ENCODE peak calls at places on chromosome 20, in seven cellular contexts. X is activated CD8-positive, alpha-beta T cell treated with anti-CD3 and anti-CD28 coated beads for 36 hours; J is activated CD4-positive, alpha-beta T cell treated with anti-CD3 and anti-CD28 coated beads, Interleukin-2, amount 10 ng/mL, durations not matched to agents 7 days and 5 days; M is nucleus accumbens; N is T-helper 2 cell; A is T-helper 9 cell; S is ELF-1. H is an unnamed sample.

GRCh38 chr20:48797275-48797825 is 30.4 kb downstream of the PREX1 start:
- DNase-seq in X (no peak), J (no peak), M (peak; percentile 78), N (no peak), A (no peak), S (no peak), H (no peak)

GRCh38 chr20:53030061-53030460 is 57.9 kb downstream of the TSHZ2 start:
- DNase-seq in X (no peak), J (no peak), M (no peak), N (no peak), A (no peak), S (no peak), H (no peak)

GRCh38 chr20:1802385-1803215 is 92.6 kb upstream of the SIRPA start:
- DNase-seq in X (peak; percentile 66), J (peak; percentile 36), M (peak; percentile 88), N (no peak), A (no peak), S (peak; percentile 87), H (no peak)

GRCh38 chr20:22977047-22977785 is 57.9 kb upstream of the SSTR4 start:
- DNase-seq in X (no peak), J (no peak), M (no peak), N (no peak), A (no peak), S (no peak), H (no peak)

GRCh38 chr20:54980321-54980960 is 505.0 kb downstream of the DOK5 start:
- DNase-seq in X (no peak), J (no peak), M (no peak), N (no peak), A (no peak), S (peak; percentile 8), H (no peak)

GRCh38 chr20:48467622-48468021 is 360.2 kb downstream of the PREX1 start:
- DNase-seq in X (peak; percentile 46), J (peak; percentile 19), M (no peak), N (peak; percentile 26), A (no peak), S (no peak), H (no peak)

GRCh38 chr20:36093025-36093803 is 61.3 kb upstream of the EPB41L1 start:
- DNase-seq in X (peak; percentile 63), J (peak; percentile 36), M (peak; percentile 7), N (no peak), A (peak; percentile 2), S (no peak), H (peak; percentile 30)

GRCh38 chr20:18527836-18528235 is 20.1 kb downstream of the SEC23B start:
- DNase-seq in X (no peak), J (no peak), M (no peak), N (no peak), A (no peak), S (no peak), H (no peak)

GRCh38 chr20:10739575-10739974 is 65.8 kb upstream of the JAG1 start:
- DNase-seq in X (no peak), J (no peak), M (no peak), N (no peak), A (no peak), S (no peak), H (no peak)

GRCh38 chr20:37559312-37560027 is 31.8 kb upstream of the BLCAP start:
- DNase-seq in X (peak; percentile 17), J (no peak), M (no peak), N (no peak), A (no peak), S (no peak), H (no peak)

GRCh38 chr20:49592120-49592519 is 24.2 kb upstream of the PTGIS start:
- DNase-seq in X (no peak), J (no peak), M (no peak), N (no peak), A (no peak), S (no peak), H (no peak)

GRCh38 chr20:49727473-49727872 is 13.8 kb upstream of the B4GALT5 start:
- DNase-seq in X (no peak), J (no peak), M (no peak), N (no peak), A (no peak), S (no peak), H (no peak)

GRCh38 chr20:34074101-34074760 is 37.8 kb downstream of the EIF2S2 start:
- DNase-seq in X (peak; percentile 70), J (no peak), M (no peak), N (no peak), A (no peak), S (peak; percentile 65), H (no peak)

GRCh38 chr20:35837577-35838195 is 65.9 kb downstream of the PHF20 start:
- DNase-seq in X (no peak), J (no peak), M (no peak), N (no peak), A (no peak), S (no peak), H (no peak)

GRCh38 chr20:50304883-50305635 is 114.4 kb downstream of the CEBPB start:
- DNase-seq in X (no peak), J (no peak), M (no peak), N (no peak), A (no peak), S (peak; percentile 53), H (peak; percentile 96)

GRCh38 chr20:21609221-21609620 is 95.4 kb upstream of the NKX2-2 start:
- DNase-seq in X (no peak), J (no peak), M (peak; percentile 68), N (no peak), A (no peak), S (no peak), H (no peak)

GRCh38 chr20:58233881-58234528 is 5.6 kb upstream of the ANKRD60 start:
- DNase-seq in X (peak; percentile 74), J (peak; percentile 47), M (no peak), N (peak; percentile 14), A (peak; percentile 58), S (peak; percentile 70), H (peak; percentile 31)

GRCh38 chr20:3786126-3786484 is 435 bp downstream of the CENPB start:
- DNase-seq in X (peak; percentile 59), J (peak; percentile 49), M (no peak), N (no peak), A (peak; percentile 28), S (peak; percentile 40), H (peak; percentile 68)

GRCh38 chr20:33622705-33623390 is 39.3 kb upstream of the C20orf144 start:
- DNase-seq in X (no peak), J (no peak), M (no peak), N (no peak), A (no peak), S (peak; percentile 5), H (no peak)

GRCh38 chr20:20463933-20464374 is 96.0 kb downstream of the INSM1 start:
- DNase-seq in X (no peak), J (no peak), M (no peak), N (no peak), A (no peak), S (peak; percentile 90), H (no peak)

GRCh38 chr20:50820515-50821256 is 25.8 kb downstream of the BCAS4 start:
- DNase-seq in X (no peak), J (no peak), M (no peak), N (no peak), A (no peak), S (peak; percentile 27), H (no peak)

GRCh38 chr20:50575869-50576720 is 65.9 kb downstream of the PTPN1 start:
- DNase-seq in X (peak; percentile 80), J (peak; percentile 73), M (no peak), N (peak; percentile 22), A (peak; percentile 47), S (peak; percentile 75), H (peak; percentile 75)

GRCh38 chr20:36606171-36607116 is 865 bp downstream of the RAB5IF start:
- DNase-seq in X (peak; percentile 34), J (no peak), M (no peak), N (no peak), A (no peak), S (peak; percentile 45), H (no peak)

GRCh38 chr20:43558412-43559146 is at the start of gene SGK2:
- DNase-seq in X (no peak), J (no peak), M (no peak), N (no peak), A (no peak), S (peak; percentile 27), H (no peak)

GRCh38 chr20:41716436-41716835 is 98.3 kb upstream of the CHD6 start:
- DNase-seq in X (no peak), J (no peak), M (no peak), N (no peak), A (no peak), S (no peak), H (no peak)

GRCh38 chr20:23117738-23118137 is 31.6 kb upstream of the CD93 start:
- DNase-seq in X (no peak), J (no peak), M (no peak), N (no peak), A (no peak), S (no peak), H (no peak)

GRCh38 chr20:20024942-20025341 is 7.8 kb downstream of the NAA20 start:
- DNase-seq in X (no peak), J (no peak), M (no peak), N (no peak), A (no peak), S (no peak), H (no peak)

GRCh38 chr20:38617011-38617829 is 15.6 kb downstream of the ARHGAP40 start:
- DNase-seq in X (no peak), J (no peak), M (no peak), N (no peak), A (no peak), S (peak; percentile 86), H (no peak)

GRCh38 chr20:32549842-32550241 is 35.3 kb downstream of the NOL4L start:
- DNase-seq in X (no peak), J (no peak), M (no peak), N (no peak), A (no peak), S (no peak), H (no peak)

GRCh38 chr20:24783631-24784492 is 165.2 kb upstream of the CST7 start:
- DNase-seq in X (peak; percentile 33), J (no peak), M (no peak), N (no peak), A (no peak), S (peak; percentile 52), H (no peak)

GRCh38 chr20:58184984-58185383 is 43.5 kb downstream of the ANKRD60 start:
- DNase-seq in X (no peak), J (no peak), M (no peak), N (no peak), A (no peak), S (no peak), H (no peak)

GRCh38 chr20:49583669-49584417 is 15.9 kb upstream of the PTGIS start:
- DNase-seq in X (no peak), J (no peak), M (no peak), N (no peak), A (no peak), S (no peak), H (peak; percentile 74)

GRCh38 chr20:34084227-34084923 is 27.7 kb downstream of the EIF2S2 start:
- DNase-seq in X (no peak), J (no peak), M (no peak), N (no peak), A (no peak), S (no peak), H (no peak)

GRCh38 chr20:17525650-17526049 is 5.5 kb downstream of the BFSP1 start:
- DNase-seq in X (peak; percentile 42), J (peak; percentile 32), M (no peak), N (no peak), A (no peak), S (no peak), H (no peak)

GRCh38 chr20:23668477-23668951 is 20.3 kb downstream of the CST4 start:
- DNase-seq in X (peak; percentile 61), J (peak; percentile 59), M (no peak), N (no peak), A (no peak), S (peak; percentile 85), H (peak; percentile 47)

GRCh38 chr20:22490287-22491187 is 93.8 kb downstream of the FOXA2 start:
- DNase-seq in X (no peak), J (no peak), M (no peak), N (no peak), A (no peak), S (peak; percentile 28), H (no peak)

GRCh38 chr20:728022-728944 is 40.0 kb downstream of the SLC52A3 start:
- DNase-seq in X (peak; percentile 73), J (peak; percentile 38), M (no peak), N (no peak), A (no peak), S (peak; percentile 90), H (no peak)

GRCh38 chr20:51532577-51533191 is 9.8 kb downstream of the NFATC2 start:
- DNase-seq in X (peak; percentile 51), J (no peak), M (peak; percentile 43), N (peak; percentile 60), A (no peak), S (no peak), H (no peak)

H was measured in ovary.